ENCODE peak calls at places on chromosomes 6 and 20, in eight cellular contexts. N, F, G, L, E, T, P and U are unnamed samples.

GRCh38 chr6:109059591-109060021 is 35.0 kb downstream of the SESN1 start:
- DNase-seq in N (no peak), F (peak; percentile 24), G (no peak), L (no peak), E (peak; percentile 95), T (peak; percentile 48), P (no peak), U (peak; percentile 48)

GRCh38 chr6:127690092-127690491 is 113.1 kb downstream of the C6orf58 start:
- DNase-seq in N (no peak), F (peak; percentile 28), G (peak; percentile 34), L (peak; percentile 51), E (peak; percentile 3), T (no peak), P (no peak), U (peak; percentile 1)

GRCh38 chr20:41316602-41317535 is 662 bp downstream of the ZHX3 start:
- DNase-seq in N (peak; percentile 80), F (peak; percentile 93), G (peak; percentile 81), L (peak; percentile 86), E (peak; percentile 72), T (peak; percentile 66), P (no peak), U (peak; percentile 62)

GRCh38 chr6:141790921-141791320 is 341.8 kb upstream of the GJE1 start:
- DNase-seq in N (no peak), F (no peak), G (no peak), L (no peak), E (no peak), T (no peak), P (no peak), U (no peak)

GRCh38 chr6:115765966-115766365 is 294.7 kb downstream of the FRK start:
- DNase-seq in N (no peak), F (no peak), G (peak; percentile 8), L (no peak), E (no peak), T (no peak), P (no peak), U (no peak)

GRCh38 chr6:87105823-87106222 is 10.9 kb upstream of the CGA start:
- DNase-seq in N (no peak), F (peak; percentile 59), G (no peak), L (no peak), E (no peak), T (no peak), P (no peak), U (no peak)

GRCh38 chr6:8658391-8658790 is 223.0 kb upstream of the SLC35B3 start:
- DNase-seq in N (no peak), F (no peak), G (no peak), L (no peak), E (no peak), T (no peak), P (no peak), U (no peak)

GRCh38 chr6:137802408-137803182 is 64.5 kb upstream of the TNFAIP3 start:
- DNase-seq in N (no peak), F (no peak), G (no peak), L (no peak), E (no peak), T (no peak), P (no peak), U (no peak)

GRCh38 chr6:69827491-69827890 is 30.7 kb upstream of the LMBRD1 start:
- DNase-seq in N (no peak), F (peak; percentile 73), G (no peak), L (peak; percentile 76), E (no peak), T (no peak), P (no peak), U (peak; percentile 3)

GRCh38 chr6:111721677-111722219 is 116.1 kb upstream of the TRAF3IP2 start:
- DNase-seq in N (peak; percentile 52), F (peak; percentile 44), G (peak; percentile 42), L (peak; percentile 73), E (peak; percentile 29), T (peak; percentile 13), P (no peak), U (no peak)

GRCh38 chr6:52993461-52993860 is 1.6 kb downstream of the GSTA4 start:
- DNase-seq in N (no peak), F (no peak), G (no peak), L (peak; percentile 30), E (peak; percentile 27), T (no peak), P (no peak), U (no peak)
- H3K4me3 ChIP-seq in N (no peak overlapping the region), F (peak overlapping the region; percentile 14), G (peak overlapping the region; percentile 72), L (peak overlapping the region; percentile 78), E (no peak overlapping the region), T (no peak overlapping the region), P (no peak overlapping the region), U (peak overlapping the region; percentile 77)

GRCh38 chr20:53602661-53603060 is 9.0 kb upstream of the ZNF217 start:
- DNase-seq in N (no peak), F (no peak), G (no peak), L (no peak), E (no peak), T (no peak), P (no peak), U (no peak)

GRCh38 chr20:53608456-53609413 is 15.1 kb upstream of the ZNF217 start:
- DNase-seq in N (peak; percentile 67), F (no peak), G (no peak), L (no peak), E (no peak), T (no peak), P (no peak), U (no peak)

GRCh38 chr20:53608071-53608455 is 14.4 kb upstream of the ZNF217 start:
- DNase-seq in N (no peak), F (no peak), G (no peak), L (no peak), E (no peak), T (no peak), P (no peak), U (no peak)

GRCh38 chr20:53609501-53610445 is 16.1 kb upstream of the ZNF217 start:
- DNase-seq in N (peak; percentile 89), F (peak; percentile 63), G (peak; percentile 46), L (peak; percentile 61), E (peak; percentile 55), T (peak; percentile 78), P (no peak), U (no peak)

GRCh38 chr20:53606364-53606985 is 12.8 kb upstream of the ZNF217 start:
- DNase-seq in N (peak; percentile 5), F (peak; percentile 82), G (no peak), L (peak; percentile 92), E (peak; percentile 91), T (no peak), P (no peak), U (no peak)
- H3K4me2 ChIP-seq in N (no peak overlapping the region), F (no peak overlapping the region), G (no peak overlapping the region), L (no peak overlapping the region), E (peak overlapping the region; percentile 28), T (no peak overlapping the region), P (peak overlapping the region; percentile 50), U (no peak overlapping the region)

DNA sequence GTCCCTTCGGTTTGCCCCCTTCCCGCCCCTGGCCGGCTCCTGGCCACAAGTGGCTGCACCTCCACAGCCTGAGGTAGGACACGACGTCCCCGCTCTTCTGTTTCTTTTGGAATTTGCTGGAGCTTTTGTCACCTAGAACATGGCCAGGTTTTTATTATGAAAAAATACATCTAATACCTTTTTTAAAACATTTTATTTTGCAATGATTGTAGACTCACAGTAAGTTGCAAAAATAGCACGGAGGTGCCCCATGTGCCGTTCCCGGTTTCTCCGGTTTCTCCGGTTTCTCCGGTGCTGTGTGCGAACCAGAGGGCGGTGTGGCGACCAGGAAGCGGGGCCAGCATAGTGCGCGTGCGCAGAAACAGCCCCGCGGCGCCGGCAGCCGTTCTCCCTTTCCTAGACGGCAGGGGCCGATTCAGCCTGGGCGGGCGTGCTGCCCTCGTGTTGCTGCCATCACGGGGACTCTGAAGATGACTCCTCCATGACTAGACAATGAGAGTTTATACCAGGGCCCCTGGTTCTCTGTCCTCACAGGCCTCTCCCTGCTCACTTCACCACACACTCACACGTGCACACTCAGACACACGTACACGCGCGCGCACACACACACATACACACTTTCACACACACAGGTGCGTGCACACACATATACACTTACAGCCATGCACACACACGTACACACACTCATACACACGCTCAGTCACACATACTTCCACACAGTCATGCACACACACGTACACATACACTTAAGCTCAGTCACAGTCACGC is 102.1 kb downstream of the TMEM242 start:
- DNase-seq in N (peak; percentile 33), F (peak; percentile 63), G (no peak), L (peak; percentile 71), E (peak; percentile 77), T (peak; percentile 47), P (peak; percentile 19), U (peak; percentile 73)
- H3K4me3 ChIP-seq in N (no peak overlapping the region), F (peak overlapping the region; percentile 38), G (no peak overlapping the region), L (peak overlapping the region; percentile 61), E (peak overlapping the region; percentile 18), T (peak overlapping the region; percentile 50), P (peak overlapping the region; percentile 60), U (peak overlapping the region; percentile 50)

GRCh38 chr6:104860221-104860620 is 502 bp upstream of the HACE1 start:
- DNase-seq in N (no peak), F (no peak), G (no peak), L (no peak), E (no peak), T (no peak), P (no peak), U (no peak)
- H3K4me2 ChIP-seq in N (peak overlapping the region; percentile 82), F (no peak overlapping the region), G (peak overlapping the region; percentile 88), L (peak overlapping the region; percentile 1), E (peak overlapping the region; percentile 56), T (peak overlapping the region; percentile 44), P (peak overlapping the region; percentile 98), U (peak overlapping the region; percentile 95)

DNA sequence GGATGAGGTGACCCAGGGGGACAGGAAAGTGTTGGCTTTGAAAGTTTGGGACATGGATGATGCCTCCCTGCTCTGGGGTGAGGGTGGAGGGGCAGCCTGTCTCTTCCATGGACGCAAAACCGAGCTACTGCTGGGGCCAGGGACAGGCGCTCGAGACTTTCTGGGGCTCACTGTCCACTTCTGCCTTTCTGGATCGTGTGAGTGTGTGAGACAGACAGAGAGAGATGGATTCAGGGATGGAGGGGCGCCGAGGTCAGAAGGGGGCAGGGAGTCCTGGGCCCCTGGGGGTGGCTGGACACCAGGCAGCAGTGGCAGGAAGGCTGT is 78.0 kb upstream of the GATA5 start:
- DNase-seq in N (no peak), F (no peak), G (no peak), L (no peak), E (no peak), T (no peak), P (no peak), U (no peak)
- H3K4me3 ChIP-seq in N (no peak overlapping the region), F (no peak overlapping the region), G (no peak overlapping the region), L (no peak overlapping the region), E (no peak overlapping the region), T (no peak overlapping the region), P (no peak overlapping the region), U (no peak overlapping the region)

GRCh38 chr6:25169551-25170335 is 109.4 kb upstream of the CARMIL1 start:
- DNase-seq in N (no peak), F (peak; percentile 60), G (no peak), L (peak; percentile 53), E (no peak), T (no peak), P (no peak), U (no peak)

GRCh38 chr6:25168637-25169036 is 110.5 kb upstream of the CARMIL1 start:
- DNase-seq in N (no peak), F (no peak), G (no peak), L (no peak), E (no peak), T (no peak), P (no peak), U (no peak)

GRCh38 chr6:25166955-25167753 is 112.0 kb upstream of the CARMIL1 start:
- DNase-seq in N (no peak), F (no peak), G (no peak), L (no peak), E (no peak), T (peak; percentile 56), P (no peak), U (no peak)

GRCh38 chr6:25165817-25166216 is 113.4 kb upstream of the CARMIL1 start:
- DNase-seq in N (no peak), F (no peak), G (no peak), L (no peak), E (no peak), T (no peak), P (no peak), U (no peak)

GRCh38 chr6:25165181-25165580 is 114.0 kb upstream of the CARMIL1 start:
- DNase-seq in N (no peak), F (no peak), G (no peak), L (no peak), E (no peak), T (no peak), P (no peak), U (no peak)
- H3K4me2 ChIP-seq in N (peak overlapping the region; percentile 60), F (no peak overlapping the region), G (no peak overlapping the region), L (no peak overlapping the region), E (no peak overlapping the region), T (peak overlapping the region; percentile 97), P (no peak overlapping the region), U (no peak overlapping the region)